ENCODE peak calls at places on chromosomes 3 and 15, in four cellular contexts. W is endothelial cell, H is bronchial epithelial cell, L is kidney. M is an unnamed sample.

GRCh38 chr3:159919873-159920272 is 68.8 kb upstream of the IL12A start:
- DNase-seq in W (no peak), H (peak), L (no peak), M (no peak)

GRCh38 chr3:108623504-108623903 is 34.0 kb downstream of the DZIP3 start:
- DNase-seq in W (no peak), H (no peak), L (no peak), M (no peak)

GRCh38 chr15:56832125-56832524 is 86.3 kb upstream of the TCF12 start:
- DNase-seq in W (no peak), H (peak), L (no peak), M (no peak)

GRCh38 chr3:183298708-183299153 is 45.7 kb downstream of the B3GNT5 start:
- DNase-seq in W (no peak), H (peak), L (no peak), M (no peak)

GRCh38 chr15:46442196-46442595 is 807.4 kb downstream of the SQOR start:
- DNase-seq in W (no peak), H (peak), L (peak), M (no peak)

GRCh38 chr3:149167898-149168297 is 38.5 kb downstream of the HPS3 start:
- DNase-seq in W (no peak), H (no peak), L (no peak), M (no peak)

GRCh38 chr3:65963787-65964707 is 74.7 kb downstream of the MAGI1 start:
- DNase-seq in W (no peak), H (peak), L (no peak), M (no peak)

GRCh38 chr3:171092467-171092911 is 66.0 kb upstream of the SLC2A2 start:
- DNase-seq in W (no peak), H (no peak), L (no peak), M (no peak)

GRCh38 chr15:89781891-89782618 is 5.9 kb downstream of the MESP2 start:
- DNase-seq in W (no peak), H (peak), L (peak), M (no peak)

GRCh38 chr3:126342211-126342610 is 15.0 kb downstream of the KLF15 start:
- DNase-seq in W (no peak), H (no peak), L (peak), M (no peak)

GRCh38 chr3:10483364-10483675 is 22.1 kb downstream of the ATP2B2 start:
- DNase-seq in W (no peak), H (no peak), L (peak), M (no peak)

GRCh38 chr3:111735271-111735758 is 123.8 kb upstream of the PHLDB2 start:
- DNase-seq in W (no peak), H (peak), L (no peak), M (no peak)

GRCh38 chr3:81440666-81441065 is 320.8 kb downstream of the GBE1 start:
- DNase-seq in W (no peak), H (no peak), L (no peak), M (no peak)

GRCh38 chr15:25886498-25887140 is 23.5 kb upstream of the ATP10A start:
- DNase-seq in W (no peak), H (no peak), L (no peak), M (no peak)

GRCh38 chr3:187994221-187995085 is 159.5 kb upstream of the LPP start:
- DNase-seq in W (no peak), H (no peak), L (no peak), M (no peak)

GRCh38 chr3:129233538-129233937 is 15.9 kb upstream of the COPG1 start:
- DNase-seq in W (no peak), H (no peak), L (no peak), M (peak)
- TF ChIP-seq CTCF in W (no peak), H (no peak), L (no peak), M (no peak)

DNA sequence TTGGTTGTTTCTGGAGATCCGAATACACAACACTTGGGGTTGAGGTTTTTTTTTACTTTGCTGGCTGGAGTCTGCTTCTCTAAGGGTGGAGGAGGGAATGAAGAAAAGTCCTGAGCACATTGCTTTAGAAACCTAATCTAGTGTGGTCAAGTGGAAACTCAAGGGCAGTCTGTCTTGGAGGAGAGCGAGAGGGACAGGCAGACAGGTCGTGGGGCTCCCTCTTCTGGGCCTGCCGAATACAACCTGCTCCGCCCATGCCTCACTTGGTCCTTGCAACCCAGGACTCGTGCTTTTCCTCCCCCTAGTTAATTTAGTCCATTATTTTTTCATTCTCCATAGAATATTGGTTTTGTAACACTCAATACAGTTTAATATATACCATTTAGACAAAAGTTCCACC is 176.7 kb upstream of the LYSMD4 start:
- DNase-seq in W (no peak), H (peak), L (no peak), M (no peak)
- TF ChIP-seq CTCF in W (no peak), H (peak), L (no peak), M (no peak)

DNA sequence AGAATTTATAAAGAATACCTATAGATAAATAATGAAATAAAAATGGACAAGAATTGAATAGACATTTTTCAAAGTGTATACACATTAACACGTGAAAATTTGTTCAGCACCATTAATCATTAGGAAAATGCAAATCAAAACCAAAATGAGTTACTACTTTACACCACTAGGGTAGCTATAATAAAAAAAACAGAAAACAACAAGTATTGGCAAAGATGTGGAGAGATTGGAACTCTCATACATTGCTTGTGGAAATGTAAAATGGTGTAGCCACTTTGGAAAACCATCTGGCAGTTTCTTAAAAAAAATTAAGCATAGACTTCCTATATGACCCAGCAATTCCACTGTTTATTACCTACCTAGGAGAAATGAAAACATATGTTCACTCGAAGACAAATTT is 172.8 kb upstream of the P2RY1 start:
- DNase-seq in W (no peak), H (no peak), L (no peak), M (no peak)
- TF ChIP-seq CTCF in W (peak), H (no peak), L (no peak), M (no peak)

DNA sequence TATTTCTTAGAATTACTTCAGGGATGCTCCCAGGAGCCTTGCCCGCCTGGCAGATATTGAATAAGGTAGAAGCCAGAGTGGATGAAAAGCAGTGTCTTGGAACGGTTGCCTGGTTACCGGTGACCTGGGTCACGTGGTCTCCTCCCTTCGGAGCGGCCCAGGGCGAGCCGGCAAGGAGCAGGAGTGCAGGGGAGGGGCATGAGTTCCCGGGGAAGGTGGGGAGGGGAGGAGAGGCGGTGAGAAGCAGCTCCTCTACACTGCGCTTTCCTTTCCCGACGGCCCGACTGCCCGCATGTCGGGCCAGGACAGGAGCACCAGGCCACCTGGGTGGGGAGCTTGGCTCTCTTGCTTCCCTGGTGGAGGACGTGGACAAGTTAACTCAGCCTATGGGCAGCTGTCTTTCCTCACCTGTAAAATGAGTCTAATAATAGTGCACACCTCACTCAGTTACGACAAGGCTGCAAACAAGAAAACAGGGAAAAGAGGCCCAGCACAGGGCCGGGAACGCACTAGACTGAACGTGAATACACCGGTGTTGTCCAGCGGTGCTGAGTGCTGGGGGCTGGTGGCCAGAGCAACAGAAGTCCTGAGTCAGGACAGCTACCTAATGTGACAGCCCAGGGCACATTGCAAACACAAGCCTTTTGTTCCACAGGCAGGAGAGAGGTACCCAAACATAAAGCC is 198.3 kb downstream of the ADAMTS9 start:
- DNase-seq in W (peak), H (peak), L (peak), M (no peak)
- TF ChIP-seq CTCF in W (no peak), H (no peak), L (no peak), M (no peak)

GRCh38 chr3:15331606-15332404 is 581 bp downstream of the SH3BP5 start:
- DNase-seq in W (peak), H (no peak), L (peak), M (peak)
- TF ChIP-seq CTCF in W (no peak), H (no peak), L (no peak), M (no peak)

DNA sequence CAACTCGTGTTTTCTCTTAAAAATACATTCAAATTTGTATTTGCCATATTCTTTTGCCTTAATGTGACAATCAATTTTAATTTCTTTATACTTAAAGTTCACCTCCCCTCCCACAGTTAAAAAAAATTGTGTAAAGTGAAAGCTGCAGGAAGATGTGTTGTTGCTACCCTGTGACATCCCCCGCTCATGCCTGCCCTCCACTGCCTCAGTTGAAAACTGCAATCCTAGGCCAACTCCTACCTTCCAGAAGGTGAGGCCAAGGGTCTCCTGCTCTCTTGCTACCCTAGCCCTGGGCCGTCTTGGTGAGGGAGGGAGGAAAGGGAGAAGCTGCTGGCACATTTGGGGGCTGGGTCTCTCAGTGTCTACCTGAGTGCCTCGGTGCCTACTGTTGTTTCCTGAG is 57.0 kb upstream of the CMTM7 start:
- DNase-seq in W (peak), H (peak), L (no peak), M (no peak)
- TF ChIP-seq CTCF in W (peak), H (peak), L (peak), M (no peak)

GRCh38 chr3:186257866-186258265 is 104.2 kb downstream of the DGKG start:
- DNase-seq in W (no peak), H (no peak), L (no peak), M (no peak)

GRCh38 chr3:186258968-186259367 is 103.1 kb downstream of the DGKG start:
- DNase-seq in W (no peak), H (no peak), L (no peak), M (no peak)

GRCh38 chr3:186251948-186252619 is 110.0 kb downstream of the DGKG start:
- DNase-seq in W (no peak), H (no peak), L (no peak), M (no peak)

GRCh38 chr3:186254676-186255665 is 107.1 kb downstream of the DGKG start:
- DNase-seq in W (no peak), H (no peak), L (no peak), M (peak)

GRCh38 chr3:186255703-186256331 is 106.2 kb downstream of the DGKG start:
- DNase-seq in W (peak), H (peak), L (peak), M (peak)
- TF ChIP-seq CTCF in W (peak), H (peak), L (no peak), M (no peak)

GRCh38 chr3:122366379-122366749 is 16.7 kb downstream of the MIX23 start:
- DNase-seq in W (no peak), H (peak), L (no peak), M (no peak)

GRCh38 chr3:122362026-122362425 is 21.0 kb downstream of the MIX23 start:
- DNase-seq in W (no peak), H (no peak), L (no peak), M (no peak)

GRCh38 chr3:122364508-122364907 is 18.5 kb downstream of the MIX23 start:
- DNase-seq in W (no peak), H (no peak), L (no peak), M (no peak)

DNA sequence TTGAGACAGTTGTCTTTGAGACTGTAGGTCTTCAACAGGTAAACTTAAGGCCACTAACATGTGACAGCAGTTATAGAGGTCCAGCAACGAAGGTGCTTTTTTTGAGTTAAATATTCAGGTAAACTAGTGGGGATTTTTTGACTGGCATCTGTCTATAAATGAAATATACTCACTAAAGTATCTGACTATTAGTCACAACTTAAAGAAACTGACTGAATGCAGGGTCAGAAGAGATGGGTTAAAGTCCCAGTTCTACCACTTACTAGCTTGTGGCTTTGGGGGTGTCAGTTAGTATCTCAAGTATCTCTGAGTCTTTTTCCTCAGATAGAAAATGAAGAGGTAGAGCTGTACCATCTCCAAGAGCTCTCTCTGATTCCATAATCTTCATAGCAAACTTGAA is 18.0 kb downstream of the MIX23 start:
- DNase-seq in W (no peak), H (no peak), L (no peak), M (no peak)
- TF ChIP-seq CTCF in W (no peak), H (no peak), L (no peak), M (no peak)

M was measured in activated B cell treated with CpG ODN at 0.5 μM for 24 hours.